ENCODE peak calls at places on chromosomes 4 and X, in nine cellular contexts. G is NB4, S is A549, X is HepG2, E is endothelial cell of umbilical vein, C is SK-N-SH, K is WTC11, Z is K562, I is GM12878. O is an unnamed sample.

GRCh38 chr4:107153956-107154355 is 117.8 kb upstream of the DKK2 start:
- DNase-seq in K (no peak), C (no peak), G (no peak), S (no peak), X (no peak), I (no peak), E (no peak), Z (no peak), O (no peak)

GRCh38 chr4:153765836-153766235 is 6.0 kb upstream of the RNF175 start:
- DNase-seq in G (no peak), E (no peak), X (no peak), S (no peak), Z (no peak), I (no peak), K (no peak), C (no peak), O (no peak)

GRCh38 chrX:152833378-152833777 is 2.5 kb downstream of the NSDHL start:
- DNase-seq in C (no peak), E (no peak), K (no peak), Z (no peak), X (peak), G (no peak), S (no peak), I (no peak), O (no peak)

GRCh38 chrX:11759461-11760311 is 1.6 kb downstream of the MSL3 start:
- DNase-seq in Z (peak), S (peak), X (peak), K (peak), I (peak), G (peak), E (peak), C (peak), O (peak)

GRCh38 chrX:46044486-46044885 is 500.7 kb downstream of the ZNF674 start:
- DNase-seq in G (no peak), S (no peak), C (no peak), I (no peak), X (no peak), Z (no peak), K (no peak), E (no peak), O (no peak)

GRCh38 chr4:39621582-39621981 is 17.1 kb downstream of the SMIM14 start:
- DNase-seq in E (peak), X (peak), S (peak), Z (peak), G (peak), I (no peak), C (no peak), K (no peak), O (peak)

GRCh38 chr4:121219222-121219621 is 55.1 kb upstream of the TNIP3 start:
- DNase-seq in C (no peak), Z (no peak), I (no peak), G (no peak), E (no peak), S (no peak), K (no peak), X (no peak), O (no peak)

GRCh38 chr4:25727711-25728493 is 72.3 kb downstream of the SLC34A2 start:
- DNase-seq in Z (no peak), S (no peak), G (no peak), E (no peak), X (no peak), C (no peak), I (no peak), K (no peak), O (no peak)

GRCh38 chrX:24081661-24082154 is 27.0 kb downstream of the EIF2S3 start:
- DNase-seq in C (peak), S (peak), Z (peak), I (no peak), E (peak), G (peak), X (peak), K (peak), O (peak)

GRCh38 chrX:118560380-118560932 is 64.8 kb downstream of the DOCK11 start:
- DNase-seq in X (no peak), S (no peak), K (no peak), Z (no peak), E (no peak), I (no peak), G (no peak), C (no peak), O (no peak)

DNA sequence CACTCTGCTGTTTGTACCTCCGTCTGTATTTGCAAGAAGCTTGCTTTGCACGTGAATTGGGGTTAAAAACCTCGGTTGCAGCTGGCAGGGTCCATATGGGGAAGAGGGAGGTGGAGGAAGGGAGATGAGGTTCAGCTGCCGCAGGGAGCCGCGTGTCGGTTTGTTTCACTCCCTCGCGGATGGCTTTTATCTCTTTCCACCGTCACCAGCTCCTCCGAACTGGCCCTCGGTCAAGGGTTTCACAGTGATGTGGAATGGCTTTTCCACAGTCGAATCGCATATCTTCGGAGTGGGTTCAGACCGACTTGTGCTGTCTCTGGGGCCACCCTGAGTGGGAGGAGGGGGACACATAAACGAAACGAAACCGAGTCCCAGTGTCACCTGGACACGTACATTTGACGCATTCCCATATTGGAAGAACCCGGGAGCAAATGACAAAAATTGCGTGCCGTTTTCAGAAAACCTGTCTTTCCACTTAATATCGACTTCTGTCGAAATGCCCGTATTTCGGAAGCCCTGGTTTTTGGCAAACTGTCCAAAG is 929 bp downstream of the ZBTB33 start:
- DNase-seq in X (peak), Z (peak), K (no peak), G (peak), S (peak), E (peak), C (peak), I (no peak), O (no peak)
- TF ChIP-seq MAX in X (no peak), Z (no peak), K (no peak), G (peak), S (peak), E (no peak), C (peak), I (no peak), O (peak)

DNA sequence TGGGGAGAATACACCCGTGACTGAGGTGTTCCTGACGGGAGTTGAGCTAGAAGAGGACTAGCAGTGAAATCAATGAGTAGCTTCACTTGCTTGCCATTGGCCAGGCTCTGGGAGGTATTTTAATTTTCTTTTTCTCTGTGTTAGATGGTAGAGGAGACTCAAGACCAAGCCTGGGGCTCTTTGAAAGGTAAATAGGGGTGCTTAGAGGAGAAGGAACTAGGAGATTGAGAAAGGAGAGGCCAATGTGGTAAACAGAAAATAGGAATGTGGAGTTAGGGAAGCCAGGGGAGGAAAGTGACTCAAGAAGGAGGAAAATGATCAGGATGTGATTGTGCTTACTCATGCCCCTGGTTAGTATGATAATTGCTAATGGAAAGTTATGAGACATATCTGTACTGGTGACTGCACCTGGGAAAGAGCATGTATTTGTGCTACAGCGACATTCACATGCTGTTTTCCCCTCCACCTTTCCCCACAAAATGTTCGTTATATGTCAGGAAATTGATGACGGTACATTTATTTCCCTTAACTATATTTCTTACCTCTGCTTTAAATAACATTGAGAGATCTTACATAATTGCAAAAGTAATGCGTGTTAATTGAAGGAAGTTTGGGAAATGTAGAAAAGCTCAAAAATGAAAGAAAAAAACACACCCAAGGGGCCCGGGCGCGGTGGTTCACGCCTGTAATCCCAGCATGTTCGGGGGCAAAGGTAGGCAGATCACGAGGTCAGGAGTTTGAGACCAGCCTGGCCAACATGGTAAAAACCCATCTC is 16.9 kb upstream of the LRBA start:
- DNase-seq in C (peak), Z (peak), K (no peak), I (peak), X (no peak), S (peak), G (no peak), E (peak), O (no peak)
- TF ChIP-seq MAX in C (peak), Z (no peak), K (no peak), I (no peak), X (no peak), S (no peak), G (no peak), E (no peak), O (no peak)

GRCh38 chrX:96841325-96841724 is 42.4 kb upstream of the RPA4 start:
- DNase-seq in Z (no peak), C (no peak), X (no peak), E (no peak), G (no peak), I (no peak), S (no peak), K (no peak), O (no peak)

GRCh38 chrX:96833333-96833732 is 50.4 kb upstream of the RPA4 start:
- DNase-seq in X (no peak), I (no peak), S (no peak), Z (no peak), E (no peak), K (no peak), C (no peak), G (no peak), O (no peak)

GRCh38 chrX:96835660-96836289 is 47.9 kb upstream of the RPA4 start:
- DNase-seq in K (no peak), C (no peak), I (peak), G (no peak), S (no peak), X (no peak), E (no peak), Z (no peak), O (no peak)

GRCh38 chrX:96834137-96834536 is 49.6 kb upstream of the RPA4 start:
- DNase-seq in S (no peak), C (no peak), I (no peak), K (no peak), G (no peak), E (no peak), X (no peak), Z (no peak), O (no peak)

DNA sequence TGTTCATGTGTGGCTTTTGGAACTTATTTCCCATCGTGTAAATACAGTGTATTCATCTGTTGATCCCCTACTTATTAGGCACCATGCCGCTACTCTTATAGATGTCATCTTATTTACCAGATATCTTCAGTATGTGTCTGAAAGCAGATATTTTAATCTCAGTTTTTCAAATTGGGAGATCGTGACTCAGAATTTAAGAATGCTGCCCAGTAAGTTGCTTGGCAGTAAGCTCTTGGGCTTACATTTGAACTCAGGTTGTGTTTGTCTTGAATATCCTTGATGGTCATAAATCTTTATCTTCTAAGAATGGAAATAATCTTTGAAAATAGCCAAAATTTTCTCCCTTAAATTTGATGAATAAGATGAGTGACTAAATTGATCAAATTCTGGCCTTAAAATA is 45.9 kb upstream of the RPA4 start:
- DNase-seq in Z (no peak), K (no peak), S (no peak), G (no peak), I (no peak), E (no peak), C (no peak), X (no peak), O (no peak)
- TF ChIP-seq MAX in Z (no peak), K (no peak), S (no peak), G (no peak), I (no peak), E (no peak), C (no peak), X (no peak), O (no peak)

GRCh38 chrX:37817176-37817575 is 30.2 kb downstream of the DYNLT3 start:
- DNase-seq in E (no peak), I (no peak), C (no peak), Z (no peak), S (no peak), X (no peak), G (no peak), K (no peak), O (no peak)
- TF ChIP-seq MAX in E (no peak), I (no peak), C (no peak), Z (no peak), S (no peak), X (no peak), G (no peak), K (no peak), O (no peak)

DNA sequence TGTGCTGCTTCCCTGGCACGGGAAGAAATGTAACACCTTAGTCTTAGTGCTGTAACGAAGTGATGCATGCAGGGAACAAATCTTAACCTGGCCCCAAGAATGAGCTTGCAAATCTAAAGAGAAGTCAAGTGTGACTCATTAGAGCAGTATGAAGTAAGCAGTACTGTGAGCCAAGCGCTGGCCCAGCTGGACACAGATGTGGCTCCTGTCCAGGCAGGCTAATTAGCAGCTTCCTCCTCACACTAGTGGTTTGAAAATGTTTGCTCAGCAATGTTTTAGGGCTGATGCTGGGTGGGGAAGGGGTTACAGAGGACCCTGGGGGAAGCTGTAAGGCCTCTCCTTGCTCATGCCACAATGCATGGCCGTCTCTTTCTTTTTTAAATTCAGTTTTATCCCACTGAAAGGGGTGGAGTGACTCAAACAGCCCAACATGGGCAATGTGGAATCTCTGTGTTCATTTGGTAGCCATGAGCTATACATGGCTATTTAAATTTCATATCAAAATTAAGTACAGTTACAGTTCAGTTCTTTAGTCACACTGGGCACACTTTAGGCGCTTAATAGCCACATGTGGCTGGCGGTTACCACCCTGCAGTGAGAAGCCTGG is 48.9 kb downstream of the MAP7D2 start:
- DNase-seq in K (no peak), C (peak), G (peak), X (no peak), I (no peak), Z (peak), E (peak), S (peak), O (peak)
- TF ChIP-seq MAX in K (no peak), C (no peak), G (no peak), X (no peak), I (no peak), Z (no peak), E (no peak), S (no peak), O (peak)

GRCh38 chr4:38080575-38080974 is 120.4 kb downstream of the PTTG2 start:
- DNase-seq in C (no peak), G (no peak), X (no peak), E (no peak), Z (no peak), S (no peak), K (no peak), I (no peak), O (no peak)

GRCh38 chr4:38080061-38080531 is 119.9 kb downstream of the PTTG2 start:
- DNase-seq in C (no peak), I (no peak), S (no peak), E (no peak), K (no peak), Z (no peak), X (no peak), G (no peak), O (no peak)

GRCh38 chr4:38084984-38085383 is 124.8 kb downstream of the PTTG2 start:
- DNase-seq in C (no peak), I (no peak), Z (no peak), K (no peak), X (no peak), G (no peak), S (no peak), E (no peak), O (no peak)

GRCh38 chr4:38085394-38086150 is 125.4 kb downstream of the PTTG2 start:
- DNase-seq in S (no peak), C (no peak), E (no peak), I (no peak), G (no peak), Z (no peak), X (no peak), K (no peak), O (no peak)

DNA sequence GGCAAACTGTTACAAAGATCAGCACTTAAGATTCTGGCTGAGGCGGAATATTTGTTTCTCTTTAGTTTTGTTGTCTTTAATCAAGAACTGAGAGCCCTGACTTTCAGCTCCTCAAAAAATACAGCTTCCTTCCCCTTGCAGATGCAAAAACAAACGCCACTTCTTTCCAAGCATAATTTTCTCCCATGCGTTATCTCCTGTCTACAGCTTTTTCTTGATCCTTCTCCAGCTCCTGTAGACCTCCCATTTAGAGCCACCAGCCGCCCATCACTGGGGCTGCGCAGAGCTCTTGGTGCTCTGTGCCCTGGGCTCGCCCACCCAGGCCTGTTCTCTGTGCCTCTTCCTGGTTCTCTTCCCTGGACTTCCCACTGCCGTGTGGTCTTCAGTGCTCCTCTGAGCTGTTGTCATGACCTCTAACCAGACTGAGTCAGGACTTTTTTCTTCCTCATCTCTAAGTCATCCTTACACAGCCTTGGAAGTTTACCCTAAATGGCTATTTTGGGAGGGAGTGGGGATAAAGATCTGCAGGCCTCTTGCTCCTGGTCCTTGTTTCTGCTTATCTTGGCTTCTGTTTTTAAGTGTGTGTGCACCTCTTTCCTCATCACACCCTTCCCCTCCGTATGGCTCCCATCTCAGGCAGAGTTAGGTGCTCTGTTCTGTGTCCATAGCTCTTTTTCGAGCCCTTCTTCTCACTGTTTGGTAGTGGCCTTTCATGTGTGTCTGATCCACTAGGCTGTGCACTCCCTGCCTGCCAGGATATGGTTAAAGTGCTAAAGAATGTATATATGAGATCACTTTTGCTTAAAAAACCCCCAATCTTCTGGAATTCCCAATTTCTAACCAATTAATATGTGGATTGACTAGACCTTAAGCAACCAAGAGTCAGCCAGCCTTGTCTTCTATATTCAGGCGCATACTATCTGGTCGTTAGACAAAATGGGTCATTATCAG is 122.5 kb downstream of the PTTG2 start:
- DNase-seq in X (no peak), S (no peak), Z (no peak), E (peak), C (no peak), G (no peak), K (no peak), I (no peak), O (no peak)
- TF ChIP-seq MAX in X (no peak), S (no peak), Z (no peak), E (no peak), C (no peak), G (no peak), K (no peak), I (no peak), O (no peak)

GRCh38 chr4:72302981-72303704 is 265.9 kb downstream of the ADAMTS3 start:
- DNase-seq in C (peak), E (peak), S (peak), Z (peak), K (peak), I (no peak), X (peak), G (peak), O (peak)
- TF ChIP-seq MAX in C (no peak), E (no peak), S (no peak), Z (no peak), K (no peak), I (no peak), X (no peak), G (no peak), O (no peak)

O was measured in HCT116.